ENCODE peak calls at places on chromosomes 5 and 9, in nine cellular contexts. One of them, this sample, is unnamed.

GRCh38 chr5:35303152-35303551 is 72.9 kb upstream of the PRLR start:
- DNase-seq in breast epithelium: no peak
- DNase-seq in dorsolateral prefrontal cortex: no peak
- DNase-seq in prostate gland: no peak
- DNase-seq in IMR-90: no peak
- DNase-seq in neuronal stem cell: no peak
- DNase-seq in stomach: no peak
- DNase-seq in left lung: no peak
- DNase-seq in Karpas-422: no peak
- DNase-seq in this sample: peak; percentile 66

GRCh38 chr9:110152704-110153374 is 55.1 kb downstream of the C9orf152 start:
- DNase-seq in left lung: no peak
- DNase-seq in prostate gland: no peak
- DNase-seq in neuronal stem cell: peak; percentile 65
- DNase-seq in IMR-90: peak; percentile 72
- DNase-seq in breast epithelium: no peak
- DNase-seq in stomach: no peak
- DNase-seq in dorsolateral prefrontal cortex: no peak
- DNase-seq in Karpas-422: peak; percentile 86
- DNase-seq in this sample: no peak

GRCh38 chr9:131709741-131710499 is 30.0 kb downstream of the RAPGEF1 start:
- DNase-seq in IMR-90: peak; percentile 38
- DNase-seq in left lung: no peak
- DNase-seq in Karpas-422: no peak
- DNase-seq in prostate gland: no peak
- DNase-seq in breast epithelium: no peak
- DNase-seq in neuronal stem cell: no peak
- DNase-seq in stomach: no peak
- DNase-seq in dorsolateral prefrontal cortex: no peak
- DNase-seq in this sample: peak; percentile 55

GRCh38 chr5:142360607-142361120 is 35.8 kb upstream of the SPRY4 start:
- DNase-seq in stomach: peak; percentile 37
- DNase-seq in left lung: no peak
- DNase-seq in neuronal stem cell: no peak
- DNase-seq in prostate gland: no peak
- DNase-seq in dorsolateral prefrontal cortex: no peak
- DNase-seq in breast epithelium: no peak
- DNase-seq in Karpas-422: no peak
- DNase-seq in IMR-90: peak; percentile 71
- DNase-seq in this sample: no peak

GRCh38 chr5:168123853-168124528 is 167.5 kb upstream of the WWC1 start:
- DNase-seq in left lung: no peak
- DNase-seq in IMR-90: no peak
- DNase-seq in breast epithelium: no peak
- DNase-seq in prostate gland: no peak
- DNase-seq in neuronal stem cell: no peak
- DNase-seq in stomach: no peak
- DNase-seq in Karpas-422: no peak
- DNase-seq in dorsolateral prefrontal cortex: no peak
- DNase-seq in this sample: peak; percentile 6

GRCh38 chr9:70110194-70111041 is 66.8 kb downstream of the MAMDC2 start:
- DNase-seq in neuronal stem cell: no peak
- DNase-seq in breast epithelium: no peak
- DNase-seq in IMR-90: peak; percentile 83
- DNase-seq in left lung: no peak
- DNase-seq in stomach: no peak
- DNase-seq in Karpas-422: no peak
- DNase-seq in prostate gland: no peak
- DNase-seq in dorsolateral prefrontal cortex: no peak
- DNase-seq in this sample: no peak

GRCh38 chr9:125551781-125552180 is 155.2 kb downstream of the MAPKAP1 start:
- DNase-seq in dorsolateral prefrontal cortex: no peak
- DNase-seq in IMR-90: no peak
- DNase-seq in prostate gland: no peak
- DNase-seq in Karpas-422: no peak
- DNase-seq in neuronal stem cell: no peak
- DNase-seq in stomach: no peak
- DNase-seq in left lung: no peak
- DNase-seq in breast epithelium: no peak
- DNase-seq in this sample: no peak

GRCh38 chr9:132288371-132288770 is 66.4 kb downstream of the SETX start:
- DNase-seq in breast epithelium: no peak
- DNase-seq in prostate gland: no peak
- DNase-seq in IMR-90: peak; percentile 77
- DNase-seq in left lung: no peak
- DNase-seq in neuronal stem cell: no peak
- DNase-seq in stomach: no peak
- DNase-seq in dorsolateral prefrontal cortex: no peak
- DNase-seq in Karpas-422: no peak
- DNase-seq in this sample: no peak

GRCh38 chr9:12680341-12680740 is 12.8 kb upstream of the TYRP1 start:
- DNase-seq in breast epithelium: no peak
- DNase-seq in IMR-90: peak; percentile 55
- DNase-seq in Karpas-422: no peak
- DNase-seq in prostate gland: no peak
- DNase-seq in left lung: no peak
- DNase-seq in neuronal stem cell: no peak
- DNase-seq in dorsolateral prefrontal cortex: no peak
- DNase-seq in stomach: no peak
- DNase-seq in this sample: peak; percentile 34

GRCh38 chr5:136686192-136686872 is 321.0 kb upstream of the TRPC7 start:
- DNase-seq in stomach: no peak
- DNase-seq in prostate gland: no peak
- DNase-seq in neuronal stem cell: no peak
- DNase-seq in left lung: no peak
- DNase-seq in dorsolateral prefrontal cortex: no peak
- DNase-seq in IMR-90: peak; percentile 26
- DNase-seq in breast epithelium: no peak
- DNase-seq in Karpas-422: peak; percentile 65
- DNase-seq in this sample: peak; percentile 31

GRCh38 chr5:170631471-170632195 is 127.8 kb downstream of the KCNIP1 start:
- DNase-seq in neuronal stem cell: no peak
- DNase-seq in left lung: no peak
- DNase-seq in stomach: no peak
- DNase-seq in Karpas-422: no peak
- DNase-seq in IMR-90: no peak
- DNase-seq in dorsolateral prefrontal cortex: no peak
- DNase-seq in prostate gland: no peak
- DNase-seq in breast epithelium: no peak
- DNase-seq in this sample: no peak

GRCh38 chr9:132049323-132049882 is 30.3 kb downstream of the MED27 start:
- DNase-seq in Karpas-422: no peak
- DNase-seq in stomach: no peak
- DNase-seq in breast epithelium: no peak
- DNase-seq in dorsolateral prefrontal cortex: no peak
- DNase-seq in left lung: no peak
- DNase-seq in prostate gland: no peak
- DNase-seq in IMR-90: no peak
- DNase-seq in neuronal stem cell: no peak
- DNase-seq in this sample: no peak

GRCh38 chr9:38062498-38063362 is 6.3 kb downstream of the SHB start:
- DNase-seq in dorsolateral prefrontal cortex: no peak
- DNase-seq in prostate gland: no peak
- DNase-seq in IMR-90: peak; percentile 84
- DNase-seq in Karpas-422: peak; percentile 69
- DNase-seq in left lung: no peak
- DNase-seq in breast epithelium: no peak
- DNase-seq in neuronal stem cell: no peak
- DNase-seq in stomach: no peak
- DNase-seq in this sample: no peak

GRCh38 chr9:76255781-76256455 is 138.3 kb downstream of the RFK start:
- DNase-seq in prostate gland: peak; percentile 73
- DNase-seq in IMR-90: peak; percentile 98
- DNase-seq in dorsolateral prefrontal cortex: peak; percentile 24
- DNase-seq in left lung: no peak
- DNase-seq in neuronal stem cell: no peak
- DNase-seq in Karpas-422: no peak
- DNase-seq in breast epithelium: peak; percentile 55
- DNase-seq in stomach: peak; percentile 25
- DNase-seq in this sample: peak; percentile 25

GRCh38 chr5:175519006-175519405 is 40.6 kb downstream of the SFXN1 start:
- DNase-seq in IMR-90: no peak
- DNase-seq in dorsolateral prefrontal cortex: no peak
- DNase-seq in stomach: no peak
- DNase-seq in prostate gland: no peak
- DNase-seq in left lung: no peak
- DNase-seq in breast epithelium: no peak
- DNase-seq in Karpas-422: no peak
- DNase-seq in neuronal stem cell: no peak
- DNase-seq in this sample: no peak

GRCh38 chr5:175520873-175521272 is 42.5 kb downstream of the SFXN1 start:
- DNase-seq in stomach: no peak
- DNase-seq in neuronal stem cell: no peak
- DNase-seq in prostate gland: no peak
- DNase-seq in dorsolateral prefrontal cortex: no peak
- DNase-seq in IMR-90: no peak
- DNase-seq in breast epithelium: no peak
- DNase-seq in left lung: no peak
- DNase-seq in Karpas-422: no peak
- DNase-seq in this sample: no peak

GRCh38 chr5:175517824-175518450 is 39.6 kb downstream of the SFXN1 start:
- DNase-seq in IMR-90: peak; percentile 95
- DNase-seq in stomach: no peak
- DNase-seq in prostate gland: no peak
- DNase-seq in breast epithelium: no peak
- DNase-seq in dorsolateral prefrontal cortex: peak; percentile 59
- DNase-seq in neuronal stem cell: no peak
- DNase-seq in Karpas-422: no peak
- DNase-seq in left lung: no peak
- DNase-seq in this sample: no peak

GRCh38 chr5:175521313-175521833 is 43.0 kb downstream of the SFXN1 start:
- DNase-seq in neuronal stem cell: no peak
- DNase-seq in IMR-90: no peak
- DNase-seq in stomach: no peak
- DNase-seq in prostate gland: no peak
- DNase-seq in dorsolateral prefrontal cortex: no peak
- DNase-seq in breast epithelium: no peak
- DNase-seq in left lung: no peak
- DNase-seq in Karpas-422: no peak
- DNase-seq in this sample: no peak

DNA sequence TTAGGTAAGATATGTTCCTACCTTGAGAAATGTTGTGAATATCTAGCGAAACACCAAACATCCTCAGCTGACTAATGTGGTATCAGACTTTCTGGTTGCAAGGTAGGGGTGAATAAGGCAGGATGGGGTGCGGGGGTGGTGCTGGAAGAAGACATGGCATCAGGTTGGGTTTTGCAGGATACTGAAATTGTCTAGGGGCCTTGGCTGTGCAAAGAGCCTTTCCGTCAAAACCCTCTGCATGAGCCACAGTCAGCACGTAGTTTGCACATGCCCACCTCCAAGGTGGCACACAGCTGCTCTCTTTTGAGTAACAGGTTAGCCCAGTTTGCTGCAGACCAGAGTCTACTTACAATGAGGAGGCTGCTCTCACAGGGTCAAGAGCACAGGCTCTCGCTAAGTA is 42.0 kb downstream of the SFXN1 start:
- DNase-seq in dorsolateral prefrontal cortex: no peak
- DNase-seq in stomach: no peak
- DNase-seq in prostate gland: no peak
- DNase-seq in IMR-90: no peak
- DNase-seq in Karpas-422: no peak
- DNase-seq in left lung: no peak
- DNase-seq in neuronal stem cell: no peak
- DNase-seq in breast epithelium: no peak
- DNase-seq in this sample: no peak
- H3K27ac ChIP-seq in dorsolateral prefrontal cortex: peak overlapping the region; percentile 54
- H3K27ac ChIP-seq in stomach: no peak overlapping the region
- H3K27ac ChIP-seq in prostate gland: no peak overlapping the region
- H3K27ac ChIP-seq in IMR-90: no peak overlapping the region
- H3K27ac ChIP-seq in Karpas-422: no peak overlapping the region
- H3K27ac ChIP-seq in left lung: no peak overlapping the region
- H3K27ac ChIP-seq in neuronal stem cell: no peak overlapping the region
- H3K27ac ChIP-seq in breast epithelium: no peak overlapping the region
- H3K27ac ChIP-seq in this sample: no peak overlapping the region

DNA sequence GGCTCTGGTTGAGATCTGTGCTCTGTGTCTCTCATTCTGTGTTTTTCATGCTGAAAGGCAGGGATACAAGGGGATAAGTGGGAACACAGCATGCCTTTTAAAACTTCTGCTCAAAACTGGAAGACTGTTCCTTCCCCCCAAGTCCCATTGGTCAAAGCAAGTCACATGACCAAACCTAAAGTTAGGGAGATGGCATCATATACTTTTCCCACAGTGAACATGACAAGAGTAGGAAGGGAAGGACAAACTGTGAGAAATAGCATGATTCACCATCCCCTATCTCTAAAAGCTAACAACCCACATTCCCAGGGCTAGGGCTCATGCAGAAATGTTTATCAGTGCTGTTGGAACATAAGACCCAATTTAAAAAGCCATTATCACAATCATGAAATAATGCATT is 24.2 kb upstream of the SHISAL2B start:
- DNase-seq in prostate gland: no peak
- DNase-seq in IMR-90: peak; percentile 93
- DNase-seq in stomach: no peak
- DNase-seq in neuronal stem cell: no peak
- DNase-seq in breast epithelium: no peak
- DNase-seq in dorsolateral prefrontal cortex: no peak
- DNase-seq in Karpas-422: no peak
- DNase-seq in left lung: no peak
- DNase-seq in this sample: peak; percentile 77
- H3K27ac ChIP-seq in prostate gland: no peak overlapping the region
- H3K27ac ChIP-seq in IMR-90: peak overlapping the region; percentile 74
- H3K27ac ChIP-seq in stomach: no peak overlapping the region
- H3K27ac ChIP-seq in neuronal stem cell: no peak overlapping the region
- H3K27ac ChIP-seq in breast epithelium: no peak overlapping the region
- H3K27ac ChIP-seq in dorsolateral prefrontal cortex: no peak overlapping the region
- H3K27ac ChIP-seq in Karpas-422: no peak overlapping the region
- H3K27ac ChIP-seq in left lung: no peak overlapping the region
- H3K27ac ChIP-seq in this sample: no peak overlapping the region

DNA sequence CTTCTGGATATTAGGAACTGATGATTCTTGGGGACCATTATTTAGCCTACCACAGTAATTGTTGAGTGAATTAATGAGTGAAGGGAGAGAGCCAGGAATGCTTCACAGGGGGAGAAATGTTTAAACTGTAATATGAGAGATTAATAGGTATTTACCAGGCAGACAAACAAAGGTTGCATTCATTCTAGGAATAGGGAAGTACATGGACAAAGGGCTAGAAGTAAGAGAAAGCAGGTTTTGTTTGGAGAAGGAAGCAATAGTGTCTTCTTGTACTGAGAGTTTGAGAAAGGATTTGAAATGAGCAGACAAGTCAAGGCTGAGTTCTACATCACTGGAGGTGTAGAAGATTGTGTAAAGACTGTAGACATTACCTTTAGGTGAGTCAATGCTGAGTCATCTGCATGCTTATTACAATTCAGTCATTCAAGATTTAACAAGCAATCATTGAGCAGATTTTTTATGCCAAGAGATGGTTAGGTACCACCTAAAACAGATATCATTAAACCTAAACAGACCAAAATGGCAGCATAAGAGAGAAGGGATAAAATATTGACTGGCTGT is 8.0 kb downstream of the TAF1L start:
- DNase-seq in prostate gland: no peak
- DNase-seq in IMR-90: no peak
- DNase-seq in stomach: no peak
- DNase-seq in breast epithelium: no peak
- DNase-seq in neuronal stem cell: no peak
- DNase-seq in Karpas-422: no peak
- DNase-seq in dorsolateral prefrontal cortex: no peak
- DNase-seq in left lung: no peak
- DNase-seq in this sample: peak; percentile 90
- H3K27ac ChIP-seq in prostate gland: no peak overlapping the region
- H3K27ac ChIP-seq in IMR-90: no peak overlapping the region
- H3K27ac ChIP-seq in stomach: no peak overlapping the region
- H3K27ac ChIP-seq in breast epithelium: no peak overlapping the region
- H3K27ac ChIP-seq in neuronal stem cell: no peak overlapping the region
- H3K27ac ChIP-seq in Karpas-422: no peak overlapping the region
- H3K27ac ChIP-seq in dorsolateral prefrontal cortex: no peak overlapping the region
- H3K27ac ChIP-seq in left lung: no peak overlapping the region
- H3K27ac ChIP-seq in this sample: no peak overlapping the region

GRCh38 chr9:133887540-133888047 is 104.5 kb downstream of the VAV2 start:
- DNase-seq in left lung: no peak
- DNase-seq in breast epithelium: no peak
- DNase-seq in stomach: no peak
- DNase-seq in neuronal stem cell: no peak
- DNase-seq in IMR-90: no peak
- DNase-seq in Karpas-422: no peak
- DNase-seq in dorsolateral prefrontal cortex: no peak
- DNase-seq in prostate gland: no peak
- DNase-seq in this sample: no peak
- H3K27ac ChIP-seq in left lung: no peak overlapping the region
- H3K27ac ChIP-seq in breast epithelium: no peak overlapping the region
- H3K27ac ChIP-seq in stomach: no peak overlapping the region
- H3K27ac ChIP-seq in neuronal stem cell: peak overlapping the region; percentile 63
- H3K27ac ChIP-seq in IMR-90: no peak overlapping the region
- H3K27ac ChIP-seq in Karpas-422: no peak overlapping the region
- H3K27ac ChIP-seq in dorsolateral prefrontal cortex: no peak overlapping the region
- H3K27ac ChIP-seq in prostate gland: no peak overlapping the region
- H3K27ac ChIP-seq in this sample: no peak overlapping the region